ENCODE peak calls at places on chromosomes 7 and 10, in six cellular contexts. One of them, this sample, is unnamed.

GRCh38 chr10:124535731-124536495 is 74.3 kb downstream of the LHPP start:
- DNase-seq in A549: no peak
- DNase-seq in GM12878: no peak
- DNase-seq in K562: no peak
- DNase-seq in endothelial cell of umbilical vein: no peak
- DNase-seq in HepG2: no peak
- DNase-seq in this sample: no peak

GRCh38 chr10:97018251-97019212 is 167.2 kb downstream of the SLIT1 start:
- DNase-seq in A549: no peak
- DNase-seq in GM12878: no peak
- DNase-seq in K562: no peak
- DNase-seq in endothelial cell of umbilical vein: no peak
- DNase-seq in HepG2: no peak
- DNase-seq in this sample: no peak

GRCh38 chr10:79178614-79179403 is 110.0 kb downstream of the ZMIZ1 start:
- DNase-seq in A549: no peak
- DNase-seq in GM12878: no peak
- DNase-seq in K562: peak
- DNase-seq in endothelial cell of umbilical vein: peak
- DNase-seq in HepG2: no peak
- DNase-seq in this sample: peak

GRCh38 chr7:77188736-77189429 is 10.7 kb downstream of the FGL2 start:
- DNase-seq in A549: no peak
- DNase-seq in GM12878: no peak
- DNase-seq in K562: no peak
- DNase-seq in endothelial cell of umbilical vein: no peak
- DNase-seq in HepG2: no peak
- DNase-seq in this sample: no peak

GRCh38 chr10:12909182-12909835 is 92.2 kb downstream of the CCDC3 start:
- DNase-seq in A549: no peak
- DNase-seq in GM12878: no peak
- DNase-seq in K562: no peak
- DNase-seq in endothelial cell of umbilical vein: no peak
- DNase-seq in HepG2: no peak
- DNase-seq in this sample: no peak

GRCh38 chr7:42389697-42390096 is 152.7 kb upstream of the GLI3 start:
- DNase-seq in A549: no peak
- DNase-seq in GM12878: no peak
- DNase-seq in K562: no peak
- DNase-seq in endothelial cell of umbilical vein: no peak
- DNase-seq in HepG2: no peak
- DNase-seq in this sample: no peak

GRCh38 chr10:97361050-97361901 is 26.7 kb upstream of the FRAT2 start:
- DNase-seq in A549: no peak
- DNase-seq in GM12878: no peak
- DNase-seq in K562: no peak
- DNase-seq in endothelial cell of umbilical vein: peak
- DNase-seq in HepG2: no peak
- DNase-seq in this sample: no peak

GRCh38 chr10:123841560-123841959 is 50.0 kb downstream of the CPXM2 start:
- DNase-seq in A549: no peak
- DNase-seq in GM12878: no peak
- DNase-seq in K562: no peak
- DNase-seq in endothelial cell of umbilical vein: no peak
- DNase-seq in HepG2: no peak
- DNase-seq in this sample: no peak

GRCh38 chr10:33653584-33654367 is 319.3 kb upstream of the NRP1 start:
- DNase-seq in A549: no peak
- DNase-seq in GM12878: no peak
- DNase-seq in K562: no peak
- DNase-seq in endothelial cell of umbilical vein: no peak
- DNase-seq in HepG2: no peak
- DNase-seq in this sample: no peak

GRCh38 chr10:124092270-124093075 is 925 bp downstream of the CHST15 start:
- DNase-seq in A549: peak
- DNase-seq in GM12878: no peak
- DNase-seq in K562: peak
- DNase-seq in endothelial cell of umbilical vein: peak
- DNase-seq in HepG2: no peak
- DNase-seq in this sample: no peak

GRCh38 chr10:11595395-11595692 is 16.1 kb downstream of the USP6NL start:
- DNase-seq in A549: no peak
- DNase-seq in GM12878: no peak
- DNase-seq in K562: no peak
- DNase-seq in endothelial cell of umbilical vein: no peak
- DNase-seq in HepG2: no peak
- DNase-seq in this sample: no peak

GRCh38 chr7:148672041-148672440 is 26.7 kb upstream of the CUL1 start:
- DNase-seq in A549: no peak
- DNase-seq in GM12878: no peak
- DNase-seq in K562: no peak
- DNase-seq in endothelial cell of umbilical vein: no peak
- DNase-seq in HepG2: no peak
- DNase-seq in this sample: no peak

GRCh38 chr7:38374507-38374906 is 101.1 kb upstream of the TARP start:
- DNase-seq in A549: peak
- DNase-seq in GM12878: no peak
- DNase-seq in K562: peak
- DNase-seq in endothelial cell of umbilical vein: peak
- DNase-seq in HepG2: peak
- DNase-seq in this sample: peak

GRCh38 chr10:122128357-122128756 is 139.4 kb downstream of the TACC2 start:
- DNase-seq in A549: no peak
- DNase-seq in GM12878: no peak
- DNase-seq in K562: no peak
- DNase-seq in endothelial cell of umbilical vein: peak
- DNase-seq in HepG2: no peak
- DNase-seq in this sample: no peak

GRCh38 chr7:22105550-22105949 is 159.9 kb upstream of the CDCA7L start:
- DNase-seq in A549: no peak
- DNase-seq in GM12878: no peak
- DNase-seq in K562: no peak
- DNase-seq in endothelial cell of umbilical vein: no peak
- DNase-seq in HepG2: no peak
- DNase-seq in this sample: no peak

GRCh38 chr10:132248455-132249231 is 59.1 kb downstream of the STK32C start:
- DNase-seq in A549: peak
- DNase-seq in GM12878: no peak
- DNase-seq in K562: peak
- DNase-seq in endothelial cell of umbilical vein: peak
- DNase-seq in HepG2: no peak
- DNase-seq in this sample: no peak

GRCh38 chr7:21939136-21939857 is 6.4 kb downstream of the CDCA7L start:
- DNase-seq in A549: no peak
- DNase-seq in GM12878: peak
- DNase-seq in K562: no peak
- DNase-seq in endothelial cell of umbilical vein: peak
- DNase-seq in HepG2: no peak
- DNase-seq in this sample: no peak

GRCh38 chr7:155274956-155275355 is 22.7 kb upstream of the INSIG1 start:
- DNase-seq in A549: no peak
- DNase-seq in GM12878: no peak
- DNase-seq in K562: no peak
- DNase-seq in endothelial cell of umbilical vein: no peak
- DNase-seq in HepG2: no peak
- DNase-seq in this sample: no peak

GRCh38 chr10:50293508-50294320 is 42.4 kb upstream of the ASAH2 start:
- DNase-seq in A549: no peak
- DNase-seq in GM12878: no peak
- DNase-seq in K562: no peak
- DNase-seq in endothelial cell of umbilical vein: no peak
- DNase-seq in HepG2: no peak
- DNase-seq in this sample: no peak

GRCh38 chr10:10788761-10789160 is 228.9 kb upstream of the CELF2 start:
- DNase-seq in A549: no peak
- DNase-seq in GM12878: no peak
- DNase-seq in K562: no peak
- DNase-seq in endothelial cell of umbilical vein: no peak
- DNase-seq in HepG2: no peak
- DNase-seq in this sample: no peak

GRCh38 chr10:17237915-17238444 is 9.9 kb downstream of the VIM start:
- DNase-seq in A549: no peak
- DNase-seq in GM12878: no peak
- DNase-seq in K562: no peak
- DNase-seq in endothelial cell of umbilical vein: peak
- DNase-seq in HepG2: no peak
- DNase-seq in this sample: peak
- TF ChIP-seq POLR2A in A549: no peak
- TF ChIP-seq POLR2A in GM12878: no peak
- TF ChIP-seq POLR2A in K562: peak
- TF ChIP-seq POLR2A in endothelial cell of umbilical vein: no peak
- TF ChIP-seq POLR2A in HepG2: no peak
- TF ChIP-seq POLR2A in this sample: no peak

GRCh38 chr7:144516729-144517128 is 113.2 kb upstream of the NOBOX start:
- DNase-seq in A549: no peak
- DNase-seq in GM12878: no peak
- DNase-seq in K562: no peak
- DNase-seq in endothelial cell of umbilical vein: no peak
- DNase-seq in HepG2: no peak
- DNase-seq in this sample: no peak

GRCh38 chr7:144515430-144515829 is 111.9 kb upstream of the NOBOX start:
- DNase-seq in A549: no peak
- DNase-seq in GM12878: no peak
- DNase-seq in K562: no peak
- DNase-seq in endothelial cell of umbilical vein: no peak
- DNase-seq in HepG2: no peak
- DNase-seq in this sample: no peak

GRCh38 chr7:144508702-144509101 is 105.2 kb upstream of the NOBOX start:
- DNase-seq in A549: no peak
- DNase-seq in GM12878: peak
- DNase-seq in K562: no peak
- DNase-seq in endothelial cell of umbilical vein: no peak
- DNase-seq in HepG2: no peak
- DNase-seq in this sample: no peak

GRCh38 chr7:144517762-144518161 is 114.3 kb upstream of the NOBOX start:
- DNase-seq in A549: no peak
- DNase-seq in GM12878: no peak
- DNase-seq in K562: no peak
- DNase-seq in endothelial cell of umbilical vein: peak
- DNase-seq in HepG2: no peak
- DNase-seq in this sample: no peak

DNA sequence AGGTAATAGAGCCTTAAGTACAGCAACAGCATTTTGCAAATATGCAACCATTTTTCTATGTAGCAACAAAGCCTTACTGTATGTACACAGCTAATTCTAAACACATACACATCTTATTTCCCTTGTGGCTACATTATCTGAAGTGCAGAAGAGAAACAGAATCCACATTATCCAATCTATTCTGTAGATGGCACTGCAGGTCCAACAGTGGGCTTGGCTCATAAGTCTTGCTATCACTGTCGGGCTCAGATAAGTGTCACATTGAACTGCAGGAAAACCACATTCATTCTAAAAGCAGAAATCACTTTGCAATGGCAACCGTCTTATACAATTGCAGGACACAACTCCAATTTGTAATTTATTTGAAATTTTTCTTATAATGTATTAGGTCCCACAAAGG is 109.8 kb upstream of the NOBOX start:
- DNase-seq in A549: peak
- DNase-seq in GM12878: peak
- DNase-seq in K562: no peak
- DNase-seq in endothelial cell of umbilical vein: peak
- DNase-seq in HepG2: no peak
- DNase-seq in this sample: peak
- TF ChIP-seq CTCF in A549: peak
- TF ChIP-seq CTCF in GM12878: peak
- TF ChIP-seq CTCF in K562: no peak
- TF ChIP-seq CTCF in endothelial cell of umbilical vein: peak
- TF ChIP-seq CTCF in HepG2: peak
- TF ChIP-seq CTCF in this sample: peak

DNA sequence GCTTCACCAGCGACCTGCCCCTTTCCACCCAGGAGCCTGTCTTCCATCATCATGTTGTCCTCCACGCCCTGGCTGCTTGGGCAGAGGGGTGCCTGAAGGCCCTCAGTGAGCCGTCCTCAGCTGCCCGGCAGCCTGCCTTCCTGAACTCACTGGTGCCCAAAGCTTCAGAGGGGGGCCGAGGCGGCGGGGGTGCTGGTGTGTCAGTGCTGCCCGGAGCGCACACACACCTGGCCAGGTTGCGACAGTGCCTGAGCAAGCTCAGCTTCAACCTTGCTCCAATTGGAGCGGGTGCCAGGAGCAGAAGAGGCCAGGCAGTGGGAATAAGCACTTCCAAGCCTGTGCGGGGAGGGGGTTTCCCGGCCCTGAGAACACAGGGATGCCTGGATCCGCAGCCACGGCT is 566.3 kb downstream of the INHBA start:
- DNase-seq in A549: no peak
- DNase-seq in GM12878: no peak
- DNase-seq in K562: no peak
- DNase-seq in endothelial cell of umbilical vein: no peak
- DNase-seq in HepG2: no peak
- DNase-seq in this sample: no peak
- TF ChIP-seq MYC in A549: no peak
- TF ChIP-seq MYC in GM12878: no peak
- TF ChIP-seq MYC in K562: no peak
- TF ChIP-seq MYC in endothelial cell of umbilical vein: no peak
- TF ChIP-seq MYC in HepG2: no peak
- TF ChIP-seq MYC in this sample: no peak

GRCh38 chr10:31032515-31033132 is 959 bp upstream of the ZNF438 start:
- DNase-seq in A549: no peak
- DNase-seq in GM12878: no peak
- DNase-seq in K562: no peak
- DNase-seq in endothelial cell of umbilical vein: no peak
- DNase-seq in HepG2: no peak
- DNase-seq in this sample: no peak
- TF ChIP-seq POLR2A in A549: no peak
- TF ChIP-seq POLR2A in GM12878: no peak
- TF ChIP-seq POLR2A in K562: no peak
- TF ChIP-seq POLR2A in endothelial cell of umbilical vein: no peak
- TF ChIP-seq POLR2A in HepG2: no peak
- TF ChIP-seq POLR2A in this sample: no peak

GRCh38 chr7:132654150-132654549 is 77.9 kb upstream of the PLXNA4 start:
- DNase-seq in A549: peak
- DNase-seq in GM12878: no peak
- DNase-seq in K562: peak
- DNase-seq in endothelial cell of umbilical vein: no peak
- DNase-seq in HepG2: no peak
- DNase-seq in this sample: peak
- TF ChIP-seq CTCF in A549: no peak
- TF ChIP-seq CTCF in GM12878: peak
- TF ChIP-seq CTCF in K562: peak
- TF ChIP-seq CTCF in endothelial cell of umbilical vein: peak
- TF ChIP-seq CTCF in HepG2: no peak
- TF ChIP-seq CTCF in this sample: peak

GRCh38 chr7:158228131-158228530 is 359.5 kb downstream of the PTPRN2 start:
- DNase-seq in A549: no peak
- DNase-seq in GM12878: no peak
- DNase-seq in K562: no peak
- DNase-seq in endothelial cell of umbilical vein: no peak
- DNase-seq in HepG2: no peak
- DNase-seq in this sample: no peak
- TF ChIP-seq MYC in A549: no peak
- TF ChIP-seq MYC in GM12878: no peak
- TF ChIP-seq MYC in K562: no peak
- TF ChIP-seq MYC in endothelial cell of umbilical vein: no peak
- TF ChIP-seq MYC in HepG2: no peak
- TF ChIP-seq MYC in this sample: no peak

GRCh38 chr7:4766666-4767530 is 8.5 kb upstream of the AP5Z1 start:
- DNase-seq in A549: no peak
- DNase-seq in GM12878: no peak
- DNase-seq in K562: no peak
- DNase-seq in endothelial cell of umbilical vein: no peak
- DNase-seq in HepG2: no peak
- DNase-seq in this sample: no peak
- TF ChIP-seq POLR2A in A549: no peak
- TF ChIP-seq POLR2A in GM12878: no peak
- TF ChIP-seq POLR2A in K562: no peak
- TF ChIP-seq POLR2A in endothelial cell of umbilical vein: no peak
- TF ChIP-seq POLR2A in HepG2: no peak
- TF ChIP-seq POLR2A in this sample: no peak